ENCODE peak calls at places on chromosomes 4 and X, in seven cellular contexts. S, Y, N, C, J, O and L are unnamed samples.

GRCh38 chrX:38940547-38940946 is 139.3 kb downstream of the MID1IP1 start:
- DNase-seq in O (no peak), J (no peak), Y (no peak), C (no peak), S (no peak), N (no peak), L (no peak)

GRCh38 chr4:2257361-2258001 is 4.4 kb downstream of the MXD4 start:
- DNase-seq in O (peak), C (no peak), S (no peak), N (peak), Y (peak), J (no peak), L (peak)

GRCh38 chr4:45477311-45477733 is 646.5 kb downstream of the GABRG1 start:
- DNase-seq in S (no peak), J (no peak), Y (no peak), C (no peak), N (peak), O (no peak), L (no peak)

GRCh38 chr4:5753766-5754528 is 42.9 kb downstream of the EVC start:
- DNase-seq in C (no peak), N (no peak), Y (peak), O (no peak), S (no peak), J (no peak), L (no peak)

GRCh38 chr4:9923195-9923812 is 98.0 kb downstream of the SLC2A9 start:
- DNase-seq in J (no peak), C (no peak), Y (no peak), S (no peak), O (no peak), N (no peak), L (no peak)

GRCh38 chrX:54166915-54167314 is 16.1 kb downstream of the FAM120C start:
- DNase-seq in N (no peak), C (no peak), Y (no peak), S (no peak), J (no peak), O (no peak), L (no peak)

GRCh38 chrX:2928127-2928582 is 984 bp downstream of the ARSD start:
- DNase-seq in N (peak), C (no peak), J (no peak), Y (peak), O (peak), S (no peak), L (no peak)

GRCh38 chr4:46386570-46386969 is 3.4 kb downstream of the GABRA2 start:
- DNase-seq in S (no peak), J (no peak), O (no peak), Y (no peak), N (no peak), C (no peak), L (no peak)

GRCh38 chrX:119419898-119420297 is 20.8 kb downstream of the SLC25A43 start:
- DNase-seq in C (no peak), O (no peak), J (no peak), N (no peak), Y (no peak), S (no peak), L (no peak)

GRCh38 chr4:56990109-56990508 is 11.4 kb downstream of the POLR2B start:
- DNase-seq in C (no peak), O (no peak), S (no peak), N (no peak), J (no peak), Y (no peak), L (no peak)

GRCh38 chr4:178137732-178138471 is 695.7 kb upstream of the AGA start:
- DNase-seq in S (no peak), Y (no peak), O (no peak), C (no peak), N (peak), J (no peak), L (no peak)

GRCh38 chr4:153684182-153685073 is at the start of gene TLR2:
- DNase-seq in C (peak), O (peak), N (peak), S (peak), J (peak), Y (peak), L (peak)

GRCh38 chr4:85402371-85402770 is 72.6 kb upstream of the ARHGAP24 start:
- DNase-seq in S (no peak), N (no peak), C (no peak), Y (no peak), J (no peak), O (no peak), L (no peak)

GRCh38 chrX:141760761-141761160 is 62.2 kb upstream of the SPANXD start:
- DNase-seq in O (no peak), N (no peak), J (no peak), C (no peak), S (no peak), Y (no peak), L (no peak)

GRCh38 chr4:30413915-30414314 is 306.3 kb upstream of the PCDH7 start:
- DNase-seq in C (no peak), O (no peak), Y (no peak), J (no peak), N (no peak), S (no peak), L (no peak)

GRCh38 chr4:70976251-70976650 is 17.2 kb upstream of the DCK start:
- DNase-seq in C (no peak), J (no peak), N (no peak), S (no peak), Y (no peak), O (no peak), L (no peak)

GRCh38 chrX:31039327-31039711 is 32.5 kb downstream of the FTHL17 start:
- DNase-seq in O (no peak), N (no peak), J (no peak), Y (no peak), C (no peak), S (no peak), L (no peak)

GRCh38 chrX:20217279-20217678 is 49.4 kb downstream of the RPS6KA3 start:
- DNase-seq in J (no peak), N (no peak), O (no peak), S (no peak), C (no peak), Y (no peak), L (no peak)

GRCh38 chr4:130035391-130035790 is 939.4 kb downstream of the C4orf33 start:
- DNase-seq in C (no peak), S (no peak), Y (no peak), N (no peak), O (no peak), J (no peak), L (no peak)

GRCh38 chr4:80240976-80241375 is 25.5 kb upstream of the FGF5 start:
- DNase-seq in S (no peak), O (no peak), N (no peak), C (no peak), J (no peak), Y (no peak), L (no peak)

GRCh38 chrX:11430266-11430665 is 137.1 kb downstream of the AMELX start:
- DNase-seq in S (no peak), C (no peak), N (no peak), Y (no peak), J (no peak), O (no peak), L (no peak)

GRCh38 chr4:183303278-183303677 is 16.8 kb downstream of the CLDN22 start:
- DNase-seq in S (no peak), O (no peak), N (no peak), Y (no peak), J (no peak), C (no peak), L (no peak)

GRCh38 chrX:70508296-70508911 is 63.8 kb downstream of the DLG3 start:
- DNase-seq in Y (no peak), J (no peak), S (no peak), C (no peak), O (no peak), N (no peak), L (no peak)